ENCODE peak calls at places on chromosomes 11 and 22, in four cellular contexts. One of them, this sample, is unnamed.

GRCh38 chr11:74966651-74967050 is 17.6 kb downstream of the SPCS2 start:
- DNase-seq in H9: no peak
- DNase-seq in activated CD8-positive, alpha-beta memory T cell treated with anti-CD3 and anti-CD28 coated beads for 1 hour: no peak
- DNase-seq in COR-L47: no peak
- DNase-seq in this sample: no peak

GRCh38 chr22:29031236-29031982 is 30.2 kb downstream of the C22orf31 start:
- DNase-seq in H9: peak
- DNase-seq in activated CD8-positive, alpha-beta memory T cell treated with anti-CD3 and anti-CD28 coated beads for 1 hour: no peak
- DNase-seq in COR-L47: no peak
- DNase-seq in this sample: no peak

GRCh38 chr22:24843048-24843447 is 37.0 kb downstream of the SGSM1 start:
- DNase-seq in H9: no peak
- DNase-seq in activated CD8-positive, alpha-beta memory T cell treated with anti-CD3 and anti-CD28 coated beads for 1 hour: no peak
- DNase-seq in COR-L47: no peak
- DNase-seq in this sample: no peak

GRCh38 chr11:2914475-2915195 is 14.6 kb downstream of the PHLDA2 start:
- DNase-seq in H9: no peak
- DNase-seq in activated CD8-positive, alpha-beta memory T cell treated with anti-CD3 and anti-CD28 coated beads for 1 hour: no peak
- DNase-seq in COR-L47: no peak
- DNase-seq in this sample: no peak

GRCh38 chr11:77156396-77157195 is 28.6 kb downstream of the MYO7A start:
- DNase-seq in H9: no peak
- DNase-seq in activated CD8-positive, alpha-beta memory T cell treated with anti-CD3 and anti-CD28 coated beads for 1 hour: no peak
- DNase-seq in COR-L47: no peak
- DNase-seq in this sample: no peak

GRCh38 chr11:36264601-36265344 is 24.5 kb downstream of the COMMD9 start:
- DNase-seq in H9: no peak
- DNase-seq in activated CD8-positive, alpha-beta memory T cell treated with anti-CD3 and anti-CD28 coated beads for 1 hour: no peak
- DNase-seq in COR-L47: no peak
- DNase-seq in this sample: no peak

GRCh38 chr11:24755260-24755839 is 258.5 kb downstream of the LUZP2 start:
- DNase-seq in H9: no peak
- DNase-seq in activated CD8-positive, alpha-beta memory T cell treated with anti-CD3 and anti-CD28 coated beads for 1 hour: no peak
- DNase-seq in COR-L47: no peak
- DNase-seq in this sample: no peak

GRCh38 chr22:30386608-30386959 is 627 bp downstream of the RNF215 start:
- DNase-seq in H9: no peak
- DNase-seq in activated CD8-positive, alpha-beta memory T cell treated with anti-CD3 and anti-CD28 coated beads for 1 hour: no peak
- DNase-seq in COR-L47: no peak
- DNase-seq in this sample: no peak